ENCODE peak calls at places on chromosomes 13 and 19, in six cellular contexts. K is stimulated activated CD4-positive, alpha-beta T cell treated with anti-CD3 and anti-CD28 coated beads, Interleukin-12 subunit alpha, Interleukin-12 subunit beta, amount 100 ng/mL, for 4 hours; O is anterior cingulate cortex; B is stimulated activated CD8-positive, alpha-beta memory T cell treated with anti-CD3 and anti-CD28 coated beads, Interleukin-15, amount 100 ng/mL, for 48 hours; R is skeletal muscle cell; J is naive thymus-derived CD8-positive, alpha-beta T cell. M is an unnamed sample.

GRCh38 chr19:42693760-42694350 is 46.4 kb downstream of the PSG3 start:
- DNase-seq in K (no peak), O (no peak), B (no peak), R (no peak), J (no peak), M (peak)

GRCh38 chr19:8148410-8149231 is 771 bp downstream of the FBN3 start:
- DNase-seq in K (no peak), O (no peak), B (no peak), R (no peak), J (no peak), M (no peak)

GRCh38 chr13:57666554-57666953 is 35.0 kb downstream of the PCDH17 start:
- DNase-seq in K (no peak), O (no peak), B (no peak), R (no peak), J (no peak), M (no peak)

GRCh38 chr13:60696602-60697001 is 299.6 kb downstream of the TDRD3 start:
- DNase-seq in K (no peak), O (no peak), B (no peak), R (no peak), J (no peak), M (no peak)

GRCh38 chr19:18147396-18147795 is 5.6 kb upstream of the PIK3R2 start:
- DNase-seq in K (no peak), O (no peak), B (no peak), R (no peak), J (no peak), M (no peak)

GRCh38 chr19:5953680-5954213 is 24.2 kb downstream of the RANBP3 start:
- DNase-seq in K (no peak), O (no peak), B (no peak), R (no peak), J (no peak), M (no peak)

GRCh38 chr19:5563941-5564612 is 3.7 kb downstream of the TINCR start:
- DNase-seq in K (no peak), O (no peak), B (no peak), R (no peak), J (no peak), M (peak)

GRCh38 chr19:2567580-2567979 is 91.7 kb downstream of the GADD45B start:
- DNase-seq in K (no peak), O (no peak), B (no peak), R (no peak), J (no peak), M (no peak)

GRCh38 chr13:73060251-73061160 is 1.7 kb downstream of the KLF5 start:
- DNase-seq in K (no peak), O (no peak), B (no peak), R (peak), J (no peak), M (peak)

GRCh38 chr13:93700115-93700514 is 473.5 kb downstream of the GPC6 start:
- DNase-seq in K (no peak), O (no peak), B (no peak), R (no peak), J (no peak), M (no peak)

GRCh38 chr19:13965377-13965896 is 13.1 kb downstream of the DCAF15 start:
- DNase-seq in K (no peak), O (no peak), B (no peak), R (no peak), J (no peak), M (no peak)

GRCh38 chr19:14577885-14578427 is 4.9 kb upstream of the CLEC17A start:
- DNase-seq in K (no peak), O (no peak), B (no peak), R (no peak), J (no peak), M (no peak)

GRCh38 chr19:15170345-15170744 is 30.4 kb downstream of the NOTCH3 start:
- DNase-seq in K (no peak), O (no peak), B (no peak), R (no peak), J (no peak), M (no peak)